ENCODE peak calls at places on chromosome 4, in ten cellular contexts. N, P, M, K, W, O, V, Q, G and X are unnamed samples.
A peak's percentile ranks its signal among the peaks of the same experiment; 100 is the strongest.

GRCh38 chr4:37365888-37366287 is 121.3 kb downstream of the NWD2 start:
- DNase-seq in N (no peak), P (no peak), M (no peak), K (no peak), W (no peak), O (no peak), V (no peak), Q (no peak), G (no peak), X (no peak)

GRCh38 chr4:1864076-1865008 is 6.9 kb upstream of the NSD2 start:
- DNase-seq in N (no peak), P (no peak), M (no peak), K (no peak), W (no peak), O (peak; percentile 80), V (no peak), Q (no peak), G (no peak), X (no peak)

GRCh38 chr4:153465145-153465544 is 1.0 kb upstream of the TMEM131L start:
- DNase-seq in N (no peak), P (no peak), M (no peak), K (no peak), W (no peak), O (no peak), V (no peak), Q (no peak), G (no peak), X (no peak)

GRCh38 chr4:166675411-166675810 is 558.9 kb downstream of the SPOCK3 start:
- DNase-seq in N (no peak), P (peak; percentile 18), M (peak; percentile 22), K (no peak), W (no peak), O (no peak), V (no peak), Q (no peak), G (no peak), X (no peak)

GRCh38 chr4:67332627-67333026 is 212.7 kb downstream of the CENPC start:
- DNase-seq in N (no peak), P (peak; percentile 29), M (no peak), K (no peak), W (no peak), O (no peak), V (no peak), Q (peak; percentile 73), G (no peak), X (no peak)

GRCh38 chr4:38818441-38818976 is 13.9 kb upstream of the TLR1 start:
- DNase-seq in N (no peak), P (no peak), M (peak; percentile 40), K (no peak), W (no peak), O (no peak), V (no peak), Q (no peak), G (no peak), X (no peak)

GRCh38 chr4:72376901-72377300 is 192.1 kb downstream of the ADAMTS3 start:
- DNase-seq in N (no peak), P (no peak), M (no peak), K (no peak), W (no peak), O (no peak), V (no peak), Q (no peak), G (no peak), X (no peak)

GRCh38 chr4:6416518-6417286 is 55.7 kb downstream of the PPP2R2C start:
- DNase-seq in N (no peak), P (no peak), M (no peak), K (no peak), W (no peak), O (no peak), V (no peak), Q (no peak), G (no peak), X (no peak)

GRCh38 chr4:97987019-97987648 is 156.1 kb downstream of the STPG2 start:
- DNase-seq in N (no peak), P (peak; percentile 44), M (peak; percentile 28), K (no peak), W (peak; percentile 44), O (no peak), V (no peak), Q (peak; percentile 45), G (no peak), X (peak; percentile 50)

GRCh38 chr4:177308842-177309524 is 691 bp upstream of the NEIL3 start:
- DNase-seq in N (no peak), P (peak; percentile 10), M (no peak), K (no peak), W (no peak), O (no peak), V (peak; percentile 6), Q (no peak), G (no peak), X (no peak)

GRCh38 chr4:141046255-141046654 is 87.0 kb downstream of the RNF150 start:
- DNase-seq in N (no peak), P (no peak), M (peak; percentile 40), K (no peak), W (no peak), O (no peak), V (no peak), Q (peak; percentile 21), G (no peak), X (no peak)

GRCh38 chr4:177450421-177451107 is 8.3 kb upstream of the AGA start:
- DNase-seq in N (no peak), P (no peak), M (no peak), K (no peak), W (no peak), O (no peak), V (no peak), Q (no peak), G (no peak), X (no peak)